ENCODE peak calls at places on chromosomes 4 and X, in eight cellular contexts. A is effector memory CD4-positive, alpha-beta T cell; I is CD4-positive, alpha-beta T cell; O is left ventricle myocardium inferior; S is H9; D is adrenal gland; R is mucosa of descending colon; B is suprapubic skin. F is an unnamed sample.

GRCh38 chrX:3346436-3347329 is at the start of gene MXRA5:
- DNase-seq in A (no peak), I (no peak), O (peak; percentile 17), S (peak; percentile 76), D (peak; percentile 32), R (no peak), B (no peak), F (no peak)

GRCh38 chr4:114217150-114217817 is 237.8 kb upstream of the ARSJ start:
- DNase-seq in A (no peak), I (no peak), O (no peak), S (no peak), D (no peak), R (no peak), B (no peak), F (no peak)

GRCh38 chr4:1714303-1715001 is 2.3 kb upstream of the SLBP start:
- DNase-seq in A (no peak), I (no peak), O (no peak), S (peak; percentile 67), D (no peak), R (no peak), B (no peak), F (no peak)

GRCh38 chrX:44874481-44875184 is 1.6 kb downstream of the KDM6A start:
- DNase-seq in A (peak; percentile 30), I (peak; percentile 32), O (no peak), S (no peak), D (peak; percentile 43), R (no peak), B (no peak), F (no peak)

GRCh38 chr4:24321151-24321550 is 263.2 kb downstream of the DHX15 start:
- DNase-seq in A (no peak), I (no peak), O (no peak), S (no peak), D (no peak), R (no peak), B (no peak), F (no peak)

GRCh38 chr4:159598602-159599001 is 495.7 kb downstream of the RAPGEF2 start:
- DNase-seq in A (no peak), I (no peak), O (no peak), S (no peak), D (no peak), R (no peak), B (no peak), F (no peak)

GRCh38 chrX:135632353-135632752 is 81.1 kb upstream of the CT45A1 start:
- DNase-seq in A (no peak), I (no peak), O (no peak), S (no peak), D (no peak), R (no peak), B (no peak), F (no peak)

GRCh38 chr4:114813961-114814360 is 215.4 kb downstream of the UGT8 start:
- DNase-seq in A (no peak), I (no peak), O (no peak), S (no peak), D (no peak), R (no peak), B (no peak), F (no peak)

GRCh38 chr4:109574931-109575804 is 15.1 kb downstream of the MCUB start:
- DNase-seq in A (no peak), I (no peak), O (no peak), S (no peak), D (no peak), R (no peak), B (no peak), F (no peak)

GRCh38 chrX:11759172-11759460 is 1.1 kb downstream of the MSL3 start:
- DNase-seq in A (no peak), I (no peak), O (no peak), S (no peak), D (no peak), R (no peak), B (no peak), F (no peak)

GRCh38 chrX:132636080-132636479 is 147.2 kb upstream of the MBNL3 start:
- DNase-seq in A (no peak), I (no peak), O (no peak), S (no peak), D (no peak), R (no peak), B (no peak), F (no peak)

GRCh38 chr4:114642173-114642780 is 43.7 kb downstream of the UGT8 start:
- DNase-seq in A (no peak), I (no peak), O (no peak), S (no peak), D (no peak), R (no peak), B (no peak), F (no peak)

GRCh38 chrX:74138943-74139342 is 165.0 kb upstream of the ZCCHC13 start:
- DNase-seq in A (no peak), I (no peak), O (no peak), S (no peak), D (no peak), R (no peak), B (no peak), F (no peak)
- H3K9me3 ChIP-seq in A (no peaks in the 10 kb centered on the region), I (no peaks in the 10 kb centered on the region), O (peaks cover 5% of the 10 kb centered on the region), S (peaks cover 30% of the 10 kb centered on the region), D (no peaks in the 10 kb centered on the region), R (no peaks in the 10 kb centered on the region), B (no peaks in the 10 kb centered on the region), F (no peaks in the 10 kb centered on the region)

DNA sequence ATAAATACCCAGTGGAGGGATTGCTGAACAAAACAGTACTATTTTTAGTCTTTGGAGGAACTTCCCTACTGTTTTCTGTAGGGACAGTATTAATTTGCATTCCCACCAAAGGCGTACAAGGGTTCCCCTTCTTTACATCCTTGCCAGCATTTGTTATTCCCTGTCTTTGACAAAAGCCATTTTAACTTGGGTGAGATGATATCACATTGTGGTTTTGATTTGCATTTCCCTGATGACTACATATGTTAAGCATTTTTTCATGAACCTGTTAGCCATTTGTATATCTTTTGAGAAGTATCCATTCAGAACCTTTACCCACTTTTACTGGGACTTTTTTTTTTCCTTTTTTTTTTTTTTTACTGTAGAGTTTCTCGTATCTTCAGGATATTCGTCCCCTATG is 126.2 kb upstream of the ANXA10 start:
- DNase-seq in A (no peak), I (no peak), O (no peak), S (no peak), D (no peak), R (no peak), B (no peak), F (no peak)
- H3K9me3 ChIP-seq in A (no peaks in the 10 kb centered on the region), I (no peaks in the 10 kb centered on the region), O (peaks cover 29% of the 10 kb centered on the region), S (no peaks in the 10 kb centered on the region), D (no peaks in the 10 kb centered on the region), R (no peaks in the 10 kb centered on the region), B (no peaks in the 10 kb centered on the region), F (no peaks in the 10 kb centered on the region)

GRCh38 chr4:141972950-141973349 is 336.6 kb downstream of the IL15 start:
- DNase-seq in A (no peak), I (no peak), O (no peak), S (no peak), D (no peak), R (no peak), B (no peak), F (no peak)
- H3K9me3 ChIP-seq in A (no peaks in the 10 kb centered on the region), I (no peaks in the 10 kb centered on the region), O (peaks cover 14% of the 10 kb centered on the region), S (no peaks in the 10 kb centered on the region), D (no peaks in the 10 kb centered on the region), R (no peaks in the 10 kb centered on the region), B (peaks cover 3% of the 10 kb centered on the region), F (no peaks in the 10 kb centered on the region)

DNA sequence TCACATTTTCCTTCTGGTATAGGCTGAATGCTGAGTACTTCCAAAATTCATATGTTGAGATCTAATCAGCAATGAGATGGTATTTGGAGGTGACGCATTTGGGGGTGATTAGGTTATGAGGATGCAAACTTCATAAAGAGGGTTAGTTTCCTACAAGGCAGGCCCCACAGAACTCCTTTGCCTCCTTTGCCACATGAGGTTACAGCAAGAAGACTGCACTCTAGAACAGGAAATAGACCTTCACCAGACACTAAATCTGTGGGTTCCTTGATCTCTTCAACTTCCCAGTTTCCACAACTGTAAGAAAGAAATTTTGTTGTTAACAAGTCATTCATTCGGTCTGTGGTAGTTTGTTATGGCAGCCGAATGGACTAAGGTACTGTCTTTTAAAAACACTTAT is 681.9 kb upstream of the HS3ST1 start:
- DNase-seq in A (no peak), I (no peak), O (no peak), S (no peak), D (no peak), R (no peak), B (no peak), F (no peak)
- H3K9me3 ChIP-seq in A (no peaks in the 10 kb centered on the region), I (peaks cover 13% of the 10 kb centered on the region), O (peaks cover 42% of the 10 kb centered on the region), S (no peaks in the 10 kb centered on the region), D (no peaks in the 10 kb centered on the region), R (peaks cover 19% of the 10 kb centered on the region), B (peaks cover 3% of the 10 kb centered on the region), F (no peaks in the 10 kb centered on the region)

GRCh38 chr4:11730545-11730944 is 301.9 kb upstream of the HS3ST1 start:
- DNase-seq in A (no peak), I (no peak), O (no peak), S (no peak), D (no peak), R (no peak), B (no peak), F (no peak)

GRCh38 chr4:11724731-11725130 is 296.0 kb upstream of the HS3ST1 start:
- DNase-seq in A (no peak), I (no peak), O (no peak), S (no peak), D (no peak), R (no peak), B (no peak), F (no peak)

GRCh38 chr4:11729548-11729947 is 300.9 kb upstream of the HS3ST1 start:
- DNase-seq in A (no peak), I (no peak), O (no peak), S (no peak), D (no peak), R (no peak), B (no peak), F (no peak)

GRCh38 chr4:11732155-11732554 is 303.5 kb upstream of the HS3ST1 start:
- DNase-seq in A (no peak), I (no peak), O (no peak), S (no peak), D (no peak), R (no peak), B (no peak), F (no peak)

GRCh38 chr4:11728165-11728564 is 299.5 kb upstream of the HS3ST1 start:
- DNase-seq in A (no peak), I (no peak), O (no peak), S (no peak), D (no peak), R (no peak), B (no peak), F (no peak)
- H3K9me3 ChIP-seq in A (no peaks in the 10 kb centered on the region), I (no peaks in the 10 kb centered on the region), O (no peaks in the 10 kb centered on the region), S (no peaks in the 10 kb centered on the region), D (no peaks in the 10 kb centered on the region), R (no peaks in the 10 kb centered on the region), B (no peaks in the 10 kb centered on the region), F (no peaks in the 10 kb centered on the region)

GRCh38 chr4:306551-306961 is 1.3 kb upstream of the ZNF732 start:
- DNase-seq in A (no peak), I (no peak), O (no peak), S (no peak), D (no peak), R (no peak), B (no peak), F (no peak)
- H3K9me3 ChIP-seq in A (peaks cover 5% of the 10 kb centered on the region), I (peaks cover 62% of the 10 kb centered on the region), O (peaks cover 4% of the 10 kb centered on the region), S (no peaks in the 10 kb centered on the region), D (no peaks in the 10 kb centered on the region), R (peaks cover 16% of the 10 kb centered on the region), B (no peaks in the 10 kb centered on the region), F (no peaks in the 10 kb centered on the region)

GRCh38 chr4:165325732-165326512 is 1.5 kb upstream of the MSMO1 start:
- DNase-seq in A (no peak), I (no peak), O (no peak), S (no peak), D (peak; percentile 42), R (no peak), B (no peak), F (no peak)
- H3K9me3 ChIP-seq in A (no peaks in the 10 kb centered on the region), I (no peaks in the 10 kb centered on the region), O (no peaks in the 10 kb centered on the region), S (no peaks in the 10 kb centered on the region), D (no peaks in the 10 kb centered on the region), R (no peaks in the 10 kb centered on the region), B (no peaks in the 10 kb centered on the region), F (no peaks in the 10 kb centered on the region)

F was measured in T-helper 17 cell.